ENCODE peak calls at places on chromosome 22, in five cellular contexts. I is HTR-8/SVneo; C is T-helper 2 cell; V is stimulated activated CD8-positive, alpha-beta memory T cell treated with anti-CD3 and anti-CD28 coated beads, Interleukin-2, amount 100 ng/mL, for 1 hour; T is NCI-H1694 treated with DMSO at 0.1 percent for 48 hours. A is an unnamed sample.
A peak's percentile ranks its signal among the peaks of the same experiment; 100 is the strongest.

GRCh38 chr22:17266261-17266971 is 47.2 kb upstream of the ADA2 start:
- DNase-seq in I (no peak), V (no peak), T (peak; percentile 75), C (no peak), A (peak; percentile 44)

GRCh38 chr22:46596819-46597218 is 23.4 kb upstream of the GRAMD4 start:
- DNase-seq in V (no peak), C (no peak), I (no peak), T (no peak), A (no peak)

GRCh38 chr22:38153821-38154562 is 27.6 kb downstream of the PLA2G6 start:
- DNase-seq in V (no peak), T (no peak), C (no peak), I (no peak), A (no peak)

GRCh38 chr22:37185646-37186227 is 2.3 kb downstream of the C1QTNF6 start:
- DNase-seq in T (no peak), I (no peak), V (no peak), C (no peak), A (no peak)

GRCh38 chr22:36808611-36809344 is 8.1 kb downstream of the PVALB start:
- DNase-seq in T (no peak), I (no peak), C (no peak), V (no peak), A (peak; percentile 61)

GRCh38 chr22:30969532-30970355 is 679 bp downstream of the TUG1 start:
- DNase-seq in T (peak; percentile 6), C (peak; percentile 40), V (peak; percentile 9), I (peak; percentile 12), A (peak; percentile 43)

GRCh38 chr22:41491379-41492100 is 22.6 kb downstream of the ACO2 start:
- DNase-seq in C (no peak), V (no peak), I (no peak), T (no peak), A (no peak)

GRCh38 chr22:49499433-49500075 is 328.1 kb downstream of the BRD1 start:
- DNase-seq in T (no peak), I (no peak), V (no peak), C (no peak), A (no peak)

GRCh38 chr22:27537481-27537891 is 264.1 kb downstream of the MN1 start:
- DNase-seq in C (no peak), T (no peak), V (no peak), I (no peak), A (no peak)

GRCh38 chr22:39927544-39927943 is 26.7 kb downstream of the GRAP2 start:
- DNase-seq in T (no peak), C (no peak), I (no peak), V (no peak), A (peak; percentile 55)

GRCh38 chr22:36197065-36197440 is 4.6 kb downstream of the APOL4 start:
- DNase-seq in T (no peak), V (no peak), I (no peak), C (no peak), A (no peak)

GRCh38 chr22:30867746-30868662 is 100.6 kb downstream of the MORC2 start:
- DNase-seq in I (no peak), T (no peak), V (no peak), C (no peak), A (no peak)

GRCh38 chr22:29011200-29011867 is 50.3 kb downstream of the C22orf31 start:
- DNase-seq in C (no peak), V (no peak), I (no peak), T (no peak), A (no peak)

GRCh38 chr22:37430941-37431340 is 3.7 kb upstream of the ELFN2 start:
- DNase-seq in T (no peak), C (no peak), I (no peak), V (no peak), A (no peak)

GRCh38 chr22:42955842-42956241 is 59.1 kb downstream of the PACSIN2 start:
- DNase-seq in I (no peak), V (no peak), T (no peak), C (no peak), A (no peak)

GRCh38 chr22:45296628-45297297 is 12.0 kb downstream of the UPK3A start:
- DNase-seq in T (no peak), I (no peak), C (peak; percentile 33), V (no peak), A (peak; percentile 71)

GRCh38 chr22:38868286-38868721 is 3.7 kb downstream of the CBX6 start:
- DNase-seq in V (no peak), T (no peak), I (no peak), C (no peak), A (no peak)

GRCh38 chr22:32106930-32107329 is 52.2 kb downstream of the C22orf42 start:
- DNase-seq in I (no peak), C (no peak), T (no peak), V (no peak), A (no peak)

GRCh38 chr22:49827853-49828598 is at the start of gene BRD1:
- DNase-seq in V (peak; percentile 25), T (peak; percentile 12), C (peak; percentile 39), I (peak; percentile 46), A (peak; percentile 30)

GRCh38 chr22:33842006-33842354 is 78.3 kb downstream of the LARGE1 start:
- DNase-seq in I (no peak), T (no peak), C (no peak), V (no peak), A (no peak)